ENCODE peak calls at places on chromosomes 11 and 22, in five cellular contexts. Z is Kasumi-1, L is WTC11, A is neural progenitor cell, H is spleen. W is an unnamed sample.

GRCh38 chr22:24128631-24129601 is 52.4 kb upstream of the SUSD2 start:
- DNase-seq in L (no peak), A (no peak), H (no peak), Z (peak), W (no peak)

GRCh38 chr22:27531782-27532530 is 269.6 kb downstream of the MN1 start:
- DNase-seq in L (no peak), A (no peak), Z (no peak), H (no peak), W (no peak)

GRCh38 chr22:47623056-47623739 is 860.7 kb downstream of the TBC1D22A start:
- DNase-seq in Z (no peak), L (no peak), H (peak), A (no peak), W (no peak)

GRCh38 chr11:6568191-6568918 is 35.1 kb downstream of the RRP8 start:
- DNase-seq in Z (no peak), L (peak), A (peak), H (no peak), W (peak)

GRCh38 chr22:38860291-38861169 is 11.5 kb downstream of the CBX6 start:
- DNase-seq in A (peak), Z (no peak), L (peak), H (no peak), W (no peak)

GRCh38 chr11:17722000-17722643 is 2.8 kb downstream of the MYOD1 start:
- DNase-seq in L (peak), Z (no peak), H (no peak), A (peak), W (no peak)

GRCh38 chr11:129023968-129024676 is 81.5 kb upstream of the TP53AIP1 start:
- DNase-seq in L (peak), A (peak), H (no peak), Z (no peak), W (no peak)

GRCh38 chr11:2312232-2313042 is 10.6 kb downstream of the TSPAN32 start:
- DNase-seq in H (peak), Z (no peak), A (no peak), L (no peak), W (no peak)

GRCh38 chr11:288328-289144 is at the start of gene PGGHG:
- DNase-seq in H (peak), Z (peak), L (peak), A (peak), W (no peak)

GRCh38 chr11:83827940-83828554 is 541.9 kb upstream of the CCDC90B start:
- DNase-seq in Z (peak), H (no peak), A (peak), L (no peak), W (peak)

GRCh38 chr11:57513446-57513795 is 2.1 kb downstream of the SLC43A1 start:
- DNase-seq in Z (no peak), H (no peak), A (no peak), L (no peak), W (no peak)

GRCh38 chr11:117978982-117979381 is 7.2 kb upstream of the IL10RA start:
- DNase-seq in H (peak), A (no peak), L (no peak), Z (no peak), W (no peak)

GRCh38 chr11:103830205-103830604 is 206.2 kb upstream of the DDI1 start:
- DNase-seq in L (no peak), A (no peak), H (no peak), Z (no peak), W (no peak)

GRCh38 chr22:29780781-29781676 is 13.9 kb downstream of the UQCR10 start:
- DNase-seq in L (no peak), A (no peak), Z (no peak), H (no peak), W (no peak)

GRCh38 chr22:25064894-25065560 is 112.5 kb downstream of the KIAA1671 start:
- DNase-seq in Z (no peak), L (no peak), H (no peak), A (no peak), W (no peak)

GRCh38 chr11:95917188-95918036 is 6.5 kb downstream of the MTMR2 start:
- DNase-seq in H (no peak), L (no peak), A (no peak), Z (no peak), W (no peak)

GRCh38 chr11:99020324-99021225 is at the start of gene CNTN5:
- DNase-seq in L (peak), H (no peak), Z (peak), A (peak), W (peak)

GRCh38 chr22:37178350-37179125 is 9.5 kb downstream of the C1QTNF6 start:
- DNase-seq in H (peak), L (no peak), Z (no peak), A (peak), W (no peak)

GRCh38 chr11:107591098-107591445 is at the start of gene ELMOD1:
- DNase-seq in Z (peak), L (peak), A (peak), H (peak), W (peak)

GRCh38 chr11:34960277-34960676 is 43.9 kb downstream of the PDHX start:
- DNase-seq in H (no peak), Z (no peak), A (no peak), L (no peak), W (no peak)

GRCh38 chr11:65067446-65067845 is 9.1 kb upstream of the NAALADL1 start:
- DNase-seq in H (no peak), Z (no peak), A (no peak), L (no peak), W (no peak)

GRCh38 chr11:69192282-69192681 is 36.5 kb downstream of the SMIM38 start:
- DNase-seq in H (no peak), Z (no peak), L (no peak), A (no peak), W (no peak)

GRCh38 chr11:9150501-9150900 is 59.1 kb upstream of the SCUBE2 start:
- DNase-seq in Z (no peak), A (no peak), H (no peak), L (no peak), W (no peak)

GRCh38 chr11:81990659-81991443 is 742.8 kb downstream of the FAM181B start:
- DNase-seq in Z (no peak), L (no peak), H (peak), A (no peak), W (no peak)

GRCh38 chr11:102453286-102453797 is 777 bp upstream of the TMEM123 start:
- DNase-seq in A (no peak), L (peak), H (no peak), Z (no peak), W (no peak)

GRCh38 chr11:33723238-33723881 is 12.9 kb downstream of the CD59 start:
- DNase-seq in L (no peak), A (no peak), H (no peak), Z (peak), W (peak)

GRCh38 chr22:41234815-41235687 is 5.7 kb downstream of the CHADL start:
- DNase-seq in A (no peak), L (no peak), Z (no peak), H (no peak), W (no peak)

GRCh38 chr11:32400196-32400595 is 35.1 kb downstream of the WT1 start:
- DNase-seq in H (no peak), L (peak), A (no peak), Z (no peak), W (no peak)

W was measured in KBM-7.